ENCODE peak calls at places on chromosomes 5 and 9, in seven cellular contexts. D is SK-N-SH, L is MCF 10A, C is A549, A is kidney, U is BJ, B is fibroblast of lung. X is an unnamed sample.

GRCh38 chr5:133247145-133247709 is 195.4 kb downstream of the HSPA4 start:
- DNase-seq in A (no peak), C (no peak), B (no peak), D (no peak), L (no peak), U (no peak), X (no peak)

GRCh38 chr5:142748132-142748531 is 22.0 kb upstream of the ARHGAP26 start:
- DNase-seq in B (no peak), U (no peak), D (no peak), A (no peak), C (no peak), L (no peak), X (no peak)

GRCh38 chr5:91038180-91038808 is 344.8 kb downstream of the ARRDC3 start:
- DNase-seq in A (no peak), L (no peak), C (no peak), D (no peak), U (no peak), B (no peak), X (no peak)

GRCh38 chr9:104232781-104233341 is 138.8 kb downstream of the SMC2 start:
- DNase-seq in B (peak; percentile 22), U (no peak), D (no peak), C (no peak), L (peak; percentile 16), A (no peak), X (no peak)

GRCh38 chr9:316382-316965 is 101.8 kb downstream of the DOCK8 start:
- DNase-seq in U (no peak), L (no peak), C (no peak), D (no peak), A (no peak), B (no peak), X (no peak)

GRCh38 chr5:79031481-79031867 is 38.0 kb downstream of the DMGDH start:
- DNase-seq in C (no peak), L (no peak), U (no peak), D (no peak), A (no peak), B (no peak), X (no peak)

GRCh38 chr5:112776301-112776856 is 38.7 kb downstream of the APC start:
- DNase-seq in D (no peak), B (peak; percentile 86), L (peak; percentile 52), A (no peak), U (peak; percentile 31), C (no peak), X (no peak)

GRCh38 chr5:67163231-67163756 is 33.3 kb downstream of the CD180 start:
- DNase-seq in D (peak; percentile 20), C (no peak), B (no peak), U (no peak), A (peak; percentile 76), L (no peak), X (no peak)

GRCh38 chr5:170791325-170791954 is 7.9 kb downstream of the GABRP start:
- DNase-seq in B (peak; percentile 47), A (no peak), D (peak; percentile 76), U (no peak), L (peak; percentile 88), C (peak; percentile 53), X (peak; percentile 90)

GRCh38 chr9:104992696-104993095 is 64.7 kb upstream of the ABCA1 start:
- DNase-seq in D (no peak), U (peak; percentile 77), L (no peak), B (peak; percentile 88), A (no peak), C (no peak), X (no peak)

GRCh38 chr9:95691435-95691834 is 174.7 kb upstream of the PTCH1 start:
- DNase-seq in A (no peak), B (no peak), U (no peak), L (no peak), D (no peak), C (no peak), X (no peak)

GRCh38 chr9:72565535-72565934 is 44.1 kb downstream of the TMC1 start:
- DNase-seq in B (no peak), L (no peak), U (no peak), D (no peak), C (no peak), A (no peak), X (no peak)

GRCh38 chr9:98992885-98993569 is 49.3 kb downstream of the COL15A1 start:
- DNase-seq in D (no peak), C (no peak), L (no peak), U (no peak), A (no peak), B (no peak), X (peak; percentile 56)

GRCh38 chr9:138097501-138097991 is 220.0 kb downstream of the CACNA1B start:
- DNase-seq in D (peak; percentile 15), U (no peak), C (no peak), B (no peak), A (peak; percentile 35), L (no peak), X (peak; percentile 80)
- TF ChIP-seq CTCF in D (no peak), U (no peak), C (no peak), B (no peak), A (no peak), L (no peak), X (no peak)

DNA sequence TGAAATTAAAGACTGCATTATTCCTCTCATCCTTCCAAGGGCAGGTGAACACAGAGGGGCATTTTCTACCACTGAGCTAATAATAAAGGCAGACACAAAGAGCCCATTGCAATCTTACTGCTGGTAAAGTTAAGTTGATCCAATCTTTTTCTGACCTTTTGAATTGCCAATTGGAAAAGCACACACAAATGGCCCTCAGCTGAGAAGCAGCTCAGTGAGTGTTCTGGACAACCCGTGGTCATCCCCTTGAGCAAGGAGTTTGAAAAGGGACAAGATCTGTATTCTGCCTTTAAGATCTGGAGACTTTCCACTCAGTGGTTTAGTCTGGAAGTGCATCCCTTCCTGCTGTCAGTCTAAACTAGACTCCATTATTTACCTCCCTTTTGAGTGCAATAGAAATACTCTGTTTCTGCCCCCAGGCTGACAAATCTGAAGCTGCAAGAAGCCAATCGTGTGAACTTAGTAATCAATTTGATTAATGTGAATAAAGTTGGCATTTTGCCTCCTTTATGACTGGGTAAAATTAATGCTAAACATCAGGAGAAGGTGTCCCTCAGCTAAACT is 835.7 kb downstream of the MAT2B start:
- DNase-seq in B (peak; percentile 38), U (no peak), D (no peak), C (no peak), L (no peak), A (no peak), X (no peak)
- TF ChIP-seq CTCF in B (no peak), U (no peak), D (no peak), C (no peak), L (no peak), A (no peak), X (peak; percentile 24)

GRCh38 chr9:122213102-122213588 is 15.6 kb downstream of the LHX6 start:
- DNase-seq in L (no peak), A (no peak), C (no peak), D (no peak), U (no peak), B (no peak), X (no peak)

GRCh38 chr9:122215663-122216062 is 13.1 kb downstream of the LHX6 start:
- DNase-seq in U (no peak), D (no peak), B (no peak), C (no peak), L (no peak), A (no peak), X (no peak)

GRCh38 chr9:122212473-122213004 is 16.2 kb downstream of the LHX6 start:
- DNase-seq in A (no peak), U (no peak), L (no peak), C (no peak), B (no peak), D (no peak), X (no peak)

GRCh38 chr9:122214507-122214906 is 14.2 kb downstream of the LHX6 start:
- DNase-seq in C (no peak), D (no peak), U (no peak), B (no peak), L (no peak), A (no peak), X (no peak)

GRCh38 chr9:122213589-122214413 is 15.0 kb downstream of the LHX6 start:
- DNase-seq in C (peak; percentile 67), D (peak; percentile 99), A (peak; percentile 77), U (no peak), B (no peak), L (no peak), X (no peak)
- TF ChIP-seq CTCF in C (no peak), D (no peak), A (no peak), U (no peak), B (no peak), L (no peak), X (no peak)

GRCh38 chr9:121107041-121107440 is 32.3 kb downstream of the CNTRL start:
- DNase-seq in L (peak; percentile 21), D (no peak), A (no peak), B (no peak), U (no peak), C (peak; percentile 27), X (no peak)
- TF ChIP-seq CTCF in L (peak; percentile 32), D (no peak), A (no peak), B (no peak), U (no peak), C (no peak), X (no peak)

DNA sequence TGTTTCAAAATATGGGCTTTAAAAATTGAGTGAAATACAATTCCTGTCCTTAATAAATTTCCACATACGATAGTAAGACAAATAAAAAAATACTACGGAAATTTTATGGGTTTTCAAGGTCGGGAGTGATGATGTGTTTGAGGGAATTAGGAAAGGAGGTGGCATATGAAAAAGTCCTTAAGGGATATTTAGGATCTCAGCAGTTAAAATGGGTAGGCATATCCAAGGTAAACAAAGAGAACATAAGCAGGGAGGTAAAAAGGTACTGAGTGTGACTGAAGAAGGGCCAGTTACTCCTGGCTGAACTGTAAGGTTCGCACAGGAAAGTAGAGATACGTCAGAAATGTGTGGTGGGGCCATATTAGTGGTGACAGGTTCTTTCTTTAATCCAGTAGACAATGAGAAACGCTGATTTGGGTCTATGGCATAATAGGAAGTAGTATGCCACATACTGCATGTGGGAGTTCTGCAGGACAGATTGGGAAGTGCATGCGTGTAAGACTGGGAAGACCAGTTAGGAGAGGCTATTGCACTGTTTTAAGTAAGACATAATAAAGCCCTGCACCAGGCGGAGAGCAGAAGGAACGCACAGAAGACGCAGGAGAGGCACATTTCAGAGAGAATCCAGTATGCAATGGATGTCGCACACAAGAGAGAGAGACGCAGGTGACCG is 932 bp upstream of the HMGCR start:
- DNase-seq in C (peak; percentile 67), A (no peak), D (peak; percentile 73), L (peak; percentile 80), U (peak; percentile 38), B (peak; percentile 87), X (no peak)
- TF ChIP-seq CTCF in C (no peak), A (peak; percentile 43), D (peak; percentile 35), L (peak; percentile 45), U (peak; percentile 59), B (peak; percentile 32), X (peak; percentile 48)

GRCh38 chr5:167585184-167585583 is 706.3 kb upstream of the WWC1 start:
- DNase-seq in U (no peak), B (no peak), C (no peak), L (no peak), D (no peak), A (no peak), X (no peak)

GRCh38 chr5:167582263-167582662 is 709.2 kb upstream of the WWC1 start:
- DNase-seq in U (no peak), L (peak; percentile 52), B (no peak), C (peak; percentile 31), D (peak; percentile 25), A (no peak), X (no peak)

GRCh38 chr5:167592114-167592513 is 699.3 kb upstream of the WWC1 start:
- DNase-seq in B (no peak), L (no peak), U (no peak), A (no peak), C (no peak), D (no peak), X (no peak)

GRCh38 chr5:167582916-167583315 is 708.5 kb upstream of the WWC1 start:
- DNase-seq in C (no peak), A (no peak), L (no peak), B (peak; percentile 70), U (no peak), D (no peak), X (no peak)

GRCh38 chr5:167587768-167588167 is 703.7 kb upstream of the WWC1 start:
- DNase-seq in C (peak; percentile 40), B (peak; percentile 47), U (no peak), D (peak; percentile 48), A (no peak), L (peak; percentile 78), X (no peak)
- TF ChIP-seq CTCF in C (peak; percentile 33), B (peak; percentile 41), U (peak; percentile 67), D (peak; percentile 57), A (peak; percentile 7), L (peak; percentile 65), X (peak; percentile 55)